ENCODE peak calls at places on chromosomes 13 and 19, in eight cellular contexts. One of them, this sample, is unnamed.

GRCh38 chr13:76745246-76746200 is 140.7 kb downstream of the KCTD12 start:
- DNase-seq in H9: no peak
- DNase-seq in body of pancreas: no peak
- DNase-seq in stimulated activated CD4-positive, alpha-beta T cell treated with anti-CD3 and anti-CD28 coated beads, Interleukin-15, amount 100 ng/mL, for 48 hours: no peak
- DNase-seq in stimulated activated CD8-positive, alpha-beta memory T cell treated with anti-CD3 and anti-CD28 coated beads, Interleukin-12 subunit alpha, Interleukin-12 subunit beta, amount 100 ng/mL, for 4 hours: no peak
- DNase-seq in activated CD4-positive, CD25-positive, alpha-beta regulatory T cell: no peak
- DNase-seq in NCI-H69: no peak
- DNase-seq in cardiac fibroblast: peak
- DNase-seq in this sample: peak

GRCh38 chr13:30972888-30973377 is 40.5 kb downstream of the TEX26 start:
- DNase-seq in H9: no peak
- DNase-seq in body of pancreas: no peak
- DNase-seq in stimulated activated CD4-positive, alpha-beta T cell treated with anti-CD3 and anti-CD28 coated beads, Interleukin-15, amount 100 ng/mL, for 48 hours: no peak
- DNase-seq in stimulated activated CD8-positive, alpha-beta memory T cell treated with anti-CD3 and anti-CD28 coated beads, Interleukin-12 subunit alpha, Interleukin-12 subunit beta, amount 100 ng/mL, for 4 hours: no peak
- DNase-seq in activated CD4-positive, CD25-positive, alpha-beta regulatory T cell: no peak
- DNase-seq in NCI-H69: no peak
- DNase-seq in cardiac fibroblast: peak
- DNase-seq in this sample: no peak

GRCh38 chr13:32153056-32153455 is 121.5 kb downstream of the FRY start:
- DNase-seq in H9: no peak
- DNase-seq in body of pancreas: no peak
- DNase-seq in stimulated activated CD4-positive, alpha-beta T cell treated with anti-CD3 and anti-CD28 coated beads, Interleukin-15, amount 100 ng/mL, for 48 hours: no peak
- DNase-seq in stimulated activated CD8-positive, alpha-beta memory T cell treated with anti-CD3 and anti-CD28 coated beads, Interleukin-12 subunit alpha, Interleukin-12 subunit beta, amount 100 ng/mL, for 4 hours: no peak
- DNase-seq in activated CD4-positive, CD25-positive, alpha-beta regulatory T cell: no peak
- DNase-seq in NCI-H69: no peak
- DNase-seq in cardiac fibroblast: peak
- DNase-seq in this sample: peak

GRCh38 chr13:66367356-66367755 is 862.8 kb downstream of the PCDH9 start:
- DNase-seq in H9: no peak
- DNase-seq in body of pancreas: no peak
- DNase-seq in stimulated activated CD4-positive, alpha-beta T cell treated with anti-CD3 and anti-CD28 coated beads, Interleukin-15, amount 100 ng/mL, for 48 hours: no peak
- DNase-seq in stimulated activated CD8-positive, alpha-beta memory T cell treated with anti-CD3 and anti-CD28 coated beads, Interleukin-12 subunit alpha, Interleukin-12 subunit beta, amount 100 ng/mL, for 4 hours: no peak
- DNase-seq in activated CD4-positive, CD25-positive, alpha-beta regulatory T cell: no peak
- DNase-seq in NCI-H69: peak
- DNase-seq in cardiac fibroblast: no peak
- DNase-seq in this sample: no peak

GRCh38 chr19:18340990-18341868 is 831 bp downstream of the PGPEP1 start:
- DNase-seq in H9: peak
- DNase-seq in body of pancreas: peak
- DNase-seq in stimulated activated CD4-positive, alpha-beta T cell treated with anti-CD3 and anti-CD28 coated beads, Interleukin-15, amount 100 ng/mL, for 48 hours: peak
- DNase-seq in stimulated activated CD8-positive, alpha-beta memory T cell treated with anti-CD3 and anti-CD28 coated beads, Interleukin-12 subunit alpha, Interleukin-12 subunit beta, amount 100 ng/mL, for 4 hours: peak
- DNase-seq in activated CD4-positive, CD25-positive, alpha-beta regulatory T cell: peak
- DNase-seq in NCI-H69: peak
- DNase-seq in cardiac fibroblast: no peak
- DNase-seq in this sample: peak

GRCh38 chr19:3565177-3565576 is 7.6 kb upstream of the HMG20B start:
- DNase-seq in H9: no peak
- DNase-seq in body of pancreas: no peak
- DNase-seq in stimulated activated CD4-positive, alpha-beta T cell treated with anti-CD3 and anti-CD28 coated beads, Interleukin-15, amount 100 ng/mL, for 48 hours: no peak
- DNase-seq in stimulated activated CD8-positive, alpha-beta memory T cell treated with anti-CD3 and anti-CD28 coated beads, Interleukin-12 subunit alpha, Interleukin-12 subunit beta, amount 100 ng/mL, for 4 hours: no peak
- DNase-seq in activated CD4-positive, CD25-positive, alpha-beta regulatory T cell: no peak
- DNase-seq in NCI-H69: no peak
- DNase-seq in cardiac fibroblast: no peak
- DNase-seq in this sample: no peak

GRCh38 chr19:495440-496332 is 600 bp upstream of the MADCAM1 start:
- DNase-seq in H9: peak
- DNase-seq in body of pancreas: no peak
- DNase-seq in stimulated activated CD4-positive, alpha-beta T cell treated with anti-CD3 and anti-CD28 coated beads, Interleukin-15, amount 100 ng/mL, for 48 hours: no peak
- DNase-seq in stimulated activated CD8-positive, alpha-beta memory T cell treated with anti-CD3 and anti-CD28 coated beads, Interleukin-12 subunit alpha, Interleukin-12 subunit beta, amount 100 ng/mL, for 4 hours: no peak
- DNase-seq in activated CD4-positive, CD25-positive, alpha-beta regulatory T cell: no peak
- DNase-seq in NCI-H69: peak
- DNase-seq in cardiac fibroblast: peak
- DNase-seq in this sample: peak

GRCh38 chr13:80334582-80335260 is 6.2 kb downstream of the SPRY2 start:
- DNase-seq in H9: no peak
- DNase-seq in body of pancreas: no peak
- DNase-seq in stimulated activated CD4-positive, alpha-beta T cell treated with anti-CD3 and anti-CD28 coated beads, Interleukin-15, amount 100 ng/mL, for 48 hours: no peak
- DNase-seq in stimulated activated CD8-positive, alpha-beta memory T cell treated with anti-CD3 and anti-CD28 coated beads, Interleukin-12 subunit alpha, Interleukin-12 subunit beta, amount 100 ng/mL, for 4 hours: no peak
- DNase-seq in activated CD4-positive, CD25-positive, alpha-beta regulatory T cell: no peak
- DNase-seq in NCI-H69: no peak
- DNase-seq in cardiac fibroblast: peak
- DNase-seq in this sample: peak

GRCh38 chr19:17380426-17381138 is 3.4 kb upstream of the PLVAP start:
- DNase-seq in H9: no peak
- DNase-seq in body of pancreas: no peak
- DNase-seq in stimulated activated CD4-positive, alpha-beta T cell treated with anti-CD3 and anti-CD28 coated beads, Interleukin-15, amount 100 ng/mL, for 48 hours: no peak
- DNase-seq in stimulated activated CD8-positive, alpha-beta memory T cell treated with anti-CD3 and anti-CD28 coated beads, Interleukin-12 subunit alpha, Interleukin-12 subunit beta, amount 100 ng/mL, for 4 hours: no peak
- DNase-seq in activated CD4-positive, CD25-positive, alpha-beta regulatory T cell: no peak
- DNase-seq in NCI-H69: no peak
- DNase-seq in cardiac fibroblast: no peak
- DNase-seq in this sample: no peak

GRCh38 chr19:8631425-8631819 is 989 bp downstream of the NFILZ start:
- DNase-seq in H9: no peak
- DNase-seq in body of pancreas: peak
- DNase-seq in stimulated activated CD4-positive, alpha-beta T cell treated with anti-CD3 and anti-CD28 coated beads, Interleukin-15, amount 100 ng/mL, for 48 hours: no peak
- DNase-seq in stimulated activated CD8-positive, alpha-beta memory T cell treated with anti-CD3 and anti-CD28 coated beads, Interleukin-12 subunit alpha, Interleukin-12 subunit beta, amount 100 ng/mL, for 4 hours: no peak
- DNase-seq in activated CD4-positive, CD25-positive, alpha-beta regulatory T cell: no peak
- DNase-seq in NCI-H69: no peak
- DNase-seq in cardiac fibroblast: peak
- DNase-seq in this sample: peak

GRCh38 chr13:112056284-112056727 is 10.6 kb upstream of the SOX1 start:
- DNase-seq in H9: peak
- DNase-seq in body of pancreas: no peak
- DNase-seq in stimulated activated CD4-positive, alpha-beta T cell treated with anti-CD3 and anti-CD28 coated beads, Interleukin-15, amount 100 ng/mL, for 48 hours: no peak
- DNase-seq in stimulated activated CD8-positive, alpha-beta memory T cell treated with anti-CD3 and anti-CD28 coated beads, Interleukin-12 subunit alpha, Interleukin-12 subunit beta, amount 100 ng/mL, for 4 hours: no peak
- DNase-seq in activated CD4-positive, CD25-positive, alpha-beta regulatory T cell: no peak
- DNase-seq in NCI-H69: peak
- DNase-seq in cardiac fibroblast: no peak
- DNase-seq in this sample: no peak

GRCh38 chr13:51759240-51759639 is 44.7 kb downstream of the DHRS12 start:
- DNase-seq in H9: no peak
- DNase-seq in body of pancreas: no peak
- DNase-seq in stimulated activated CD4-positive, alpha-beta T cell treated with anti-CD3 and anti-CD28 coated beads, Interleukin-15, amount 100 ng/mL, for 48 hours: no peak
- DNase-seq in stimulated activated CD8-positive, alpha-beta memory T cell treated with anti-CD3 and anti-CD28 coated beads, Interleukin-12 subunit alpha, Interleukin-12 subunit beta, amount 100 ng/mL, for 4 hours: no peak
- DNase-seq in activated CD4-positive, CD25-positive, alpha-beta regulatory T cell: no peak
- DNase-seq in NCI-H69: no peak
- DNase-seq in cardiac fibroblast: no peak
- DNase-seq in this sample: no peak

GRCh38 chr13:102724923-102725322 is 30.1 kb upstream of the METTL21C start:
- DNase-seq in H9: no peak
- DNase-seq in body of pancreas: peak
- DNase-seq in stimulated activated CD4-positive, alpha-beta T cell treated with anti-CD3 and anti-CD28 coated beads, Interleukin-15, amount 100 ng/mL, for 48 hours: no peak
- DNase-seq in stimulated activated CD8-positive, alpha-beta memory T cell treated with anti-CD3 and anti-CD28 coated beads, Interleukin-12 subunit alpha, Interleukin-12 subunit beta, amount 100 ng/mL, for 4 hours: no peak
- DNase-seq in activated CD4-positive, CD25-positive, alpha-beta regulatory T cell: no peak
- DNase-seq in NCI-H69: peak
- DNase-seq in cardiac fibroblast: peak
- DNase-seq in this sample: peak

This sample was measured in fibroblast of the aortic adventitia.